ENCODE peak calls at places on chromosomes 5 and 9, in seven cellular contexts. V is smooth muscle cell of the brain vasculature, T is PC-3, Q is H54, E is mucosa of gallbladder, H is pancreas, G is endothelial cell. U is an unnamed sample.

GRCh38 chr9:114889802-114890224 is 40.6 kb downstream of the TNFSF8 start:
- DNase-seq in V (no peak), T (peak), Q (no peak), E (no peak), H (no peak), G (no peak), U (no peak)

GRCh38 chr5:169302046-169302445 is 1.1 kb upstream of the SLIT3 start:
- DNase-seq in V (no peak), T (no peak), Q (no peak), E (no peak), H (no peak), G (no peak), U (no peak)

GRCh38 chr5:139985733-139986132 is 57.4 kb downstream of the NRG2 start:
- DNase-seq in V (peak), T (peak), Q (peak), E (peak), H (no peak), G (no peak), U (no peak)

GRCh38 chr5:178287091-178287790 is 54.6 kb upstream of the PHYKPL start:
- DNase-seq in V (no peak), T (no peak), Q (no peak), E (no peak), H (peak), G (no peak), U (no peak)

GRCh38 chr9:35691757-35692301 is 2.1 kb upstream of the TPM2 start:
- DNase-seq in V (no peak), T (no peak), Q (no peak), E (no peak), H (no peak), G (peak), U (no peak)

GRCh38 chr5:88480766-88481499 is 212.3 kb upstream of the TMEM161B start:
- DNase-seq in V (no peak), T (no peak), Q (no peak), E (no peak), H (no peak), G (no peak), U (no peak)

GRCh38 chr9:114370251-114370984 is 17.4 kb downstream of the AKNA start:
- DNase-seq in V (no peak), T (no peak), Q (no peak), E (no peak), H (no peak), G (no peak), U (no peak)

GRCh38 chr5:75239681-75240080 is 3.0 kb upstream of the ANKRD31 start:
- DNase-seq in V (no peak), T (peak), Q (no peak), E (no peak), H (no peak), G (no peak), U (peak)

GRCh38 chr9:124632077-124632621 is 125.0 kb upstream of the NR5A1 start:
- DNase-seq in V (no peak), T (peak), Q (no peak), E (no peak), H (no peak), G (no peak), U (no peak)

GRCh38 chr9:101486693-101487442 is 46.8 kb upstream of the RNF20 start:
- DNase-seq in V (no peak), T (no peak), Q (no peak), E (peak), H (peak), G (peak), U (peak)

GRCh38 chr5:33167541-33167940 is 273.2 kb upstream of the TARS1 start:
- DNase-seq in V (no peak), T (no peak), Q (no peak), E (no peak), H (no peak), G (no peak), U (no peak)

GRCh38 chr5:35164860-35165542 is 65.3 kb downstream of the PRLR start:
- DNase-seq in V (no peak), T (no peak), Q (no peak), E (no peak), H (no peak), G (no peak), U (no peak)

GRCh38 chr9:81462759-81463158 is 226.6 kb downstream of the TLE1 start:
- DNase-seq in V (no peak), T (no peak), Q (no peak), E (no peak), H (no peak), G (no peak), U (no peak)

GRCh38 chr5:38835887-38836286 is 9.9 kb upstream of the OSMR start:
- DNase-seq in V (no peak), T (peak), Q (no peak), E (no peak), H (no peak), G (no peak), U (no peak)

GRCh38 chr9:87830446-87830845 is 52.2 kb upstream of the SPATA31E1 start:
- DNase-seq in V (no peak), T (peak), Q (no peak), E (no peak), H (no peak), G (no peak), U (no peak)

GRCh38 chr5:61307611-61308010 is 24.4 kb upstream of the ZSWIM6 start:
- DNase-seq in V (no peak), T (no peak), Q (no peak), E (no peak), H (no peak), G (no peak), U (no peak)

GRCh38 chr9:4594994-4595393 is 67.1 kb upstream of the PLPP6 start:
- DNase-seq in V (no peak), T (no peak), Q (no peak), E (no peak), H (no peak), G (no peak), U (no peak)

GRCh38 chr9:98563212-98563907 is 145.4 kb downstream of the GABBR2 start:
- DNase-seq in V (no peak), T (no peak), Q (no peak), E (peak), H (no peak), G (no peak), U (no peak)

GRCh38 chr9:100213730-100214477 is 114.9 kb downstream of the INVS start:
- DNase-seq in V (no peak), T (peak), Q (no peak), E (no peak), H (no peak), G (no peak), U (no peak)

GRCh38 chr9:20872340-20872977 is 159.0 kb downstream of the HACD4 start:
- DNase-seq in V (no peak), T (peak), Q (no peak), E (no peak), H (no peak), G (no peak), U (no peak)

U was measured in Calu3.